ENCODE peak calls at places on chromosomes 5 and 9, in six cellular contexts. H, K, U, I, V and R are unnamed samples.

GRCh38 chr5:80964491-80964890 is 4.3 kb downstream of the RASGRF2 start:
- DNase-seq in I (no peak), K (no peak), V (peak; percentile 31), H (no peak), U (no peak), R (no peak)

GRCh38 chr5:113295111-113295539 is 139.7 kb downstream of the TSSK1B start:
- DNase-seq in K (no peak), V (no peak), H (no peak), U (no peak), I (no peak), R (no peak)

GRCh38 chr5:133113331-133114061 is 61.7 kb downstream of the HSPA4 start:
- DNase-seq in K (no peak), H (no peak), V (peak; percentile 86), U (no peak), I (no peak), R (no peak)

GRCh38 chr9:35540315-35540714 is 50.4 kb downstream of the RUSC2 start:
- DNase-seq in H (no peak), U (no peak), V (peak; percentile 38), I (no peak), K (no peak), R (no peak)

GRCh38 chr9:73259086-73259696 is 107.5 kb downstream of the ANXA1 start:
- DNase-seq in V (no peak), U (no peak), H (no peak), K (no peak), I (no peak), R (no peak)

GRCh38 chr9:134282138-134282650 is 44.1 kb upstream of the RXRA start:
- DNase-seq in H (no peak), V (no peak), U (no peak), I (no peak), K (no peak), R (no peak)

GRCh38 chr9:95095619-95096355 is 221.7 kb downstream of the FANCC start:
- DNase-seq in V (no peak), H (no peak), U (no peak), I (peak; percentile 43), K (no peak), R (no peak)

GRCh38 chr9:21357479-21358290 is 7.0 kb upstream of the IFNA6 start:
- DNase-seq in I (no peak), K (no peak), V (peak; percentile 22), H (no peak), U (peak; percentile 48), R (no peak)

GRCh38 chr9:32526042-32526706 is at the start of gene RIGI:
- DNase-seq in U (peak; percentile 79), K (peak; percentile 93), H (peak; percentile 96), I (peak; percentile 97), V (peak; percentile 93), R (peak; percentile 98)

GRCh38 chr5:122156724-122157325 is 27.5 kb downstream of the ZNF474 start:
- DNase-seq in H (no peak), U (no peak), V (peak; percentile 58), I (no peak), K (no peak), R (no peak)

GRCh38 chr5:113061851-113062631 is 85.4 kb downstream of the DCP2 start:
- DNase-seq in V (peak; percentile 92), U (no peak), K (no peak), H (no peak), I (no peak), R (no peak)

GRCh38 chr5:35152733-35153132 is 77.6 kb downstream of the PRLR start:
- DNase-seq in K (no peak), U (no peak), V (no peak), H (no peak), I (no peak), R (no peak)

GRCh38 chr9:113238202-113238858 is 17.0 kb downstream of the SLC31A1 start:
- DNase-seq in K (no peak), U (no peak), V (no peak), H (no peak), I (no peak), R (no peak)

GRCh38 chr9:75974006-75974766 is 83.7 kb downstream of the PCSK5 start:
- DNase-seq in V (no peak), K (no peak), H (no peak), I (no peak), U (no peak), R (no peak)

GRCh38 chr9:114383866-114384231 is 3.9 kb downstream of the AKNA start:
- DNase-seq in U (peak; percentile 65), V (no peak), K (no peak), H (no peak), I (no peak), R (no peak)

GRCh38 chr5:75214409-75214808 is 22.3 kb downstream of the ANKRD31 start:
- DNase-seq in K (no peak), H (no peak), I (no peak), U (no peak), V (no peak), R (no peak)

GRCh38 chr5:56512314-56512996 is 279.3 kb upstream of the ANKRD55 start:
- DNase-seq in H (no peak), U (no peak), K (no peak), I (no peak), V (no peak), R (peak; percentile 57)

GRCh38 chr5:21919417-21920022 is 933.6 kb downstream of the CDH12 start:
- DNase-seq in I (no peak), U (no peak), V (peak; percentile 25), K (no peak), H (no peak), R (peak; percentile 25)

GRCh38 chr5:55577353-55578060 is 42.7 kb upstream of the PLPP1 start:
- DNase-seq in K (no peak), H (peak; percentile 82), I (no peak), U (no peak), V (peak; percentile 89), R (peak; percentile 73)

GRCh38 chr9:134230942-134231325 is 66.6 kb upstream of the RNU6ATAC start:
- DNase-seq in I (peak; percentile 78), U (no peak), K (peak; percentile 67), H (no peak), V (no peak), R (peak; percentile 21)

GRCh38 chr9:15936316-15936869 is 383.6 kb downstream of the CCDC171 start:
- DNase-seq in V (peak; percentile 86), I (peak; percentile 38), K (no peak), H (no peak), U (no peak), R (no peak)

GRCh38 chr9:93100265-93100636 is 4.2 kb downstream of the CARD19 start:
- DNase-seq in K (peak; percentile 28), U (no peak), H (peak; percentile 53), V (no peak), I (peak; percentile 38), R (no peak)

GRCh38 chr9:93097496-93098205 is 1.6 kb downstream of the CARD19 start:
- DNase-seq in I (peak; percentile 76), U (no peak), H (peak; percentile 66), V (no peak), K (peak; percentile 48), R (no peak)

GRCh38 chr9:93096811-93097382 is 880 bp downstream of the CARD19 start:
- DNase-seq in H (peak; percentile 69), I (no peak), V (no peak), U (no peak), K (no peak), R (peak; percentile 17)

GRCh38 chr9:93099551-93100264 is 3.7 kb downstream of the CARD19 start:
- DNase-seq in I (peak; percentile 80), V (no peak), H (peak; percentile 67), U (no peak), K (peak; percentile 37), R (peak; percentile 30)

DNA sequence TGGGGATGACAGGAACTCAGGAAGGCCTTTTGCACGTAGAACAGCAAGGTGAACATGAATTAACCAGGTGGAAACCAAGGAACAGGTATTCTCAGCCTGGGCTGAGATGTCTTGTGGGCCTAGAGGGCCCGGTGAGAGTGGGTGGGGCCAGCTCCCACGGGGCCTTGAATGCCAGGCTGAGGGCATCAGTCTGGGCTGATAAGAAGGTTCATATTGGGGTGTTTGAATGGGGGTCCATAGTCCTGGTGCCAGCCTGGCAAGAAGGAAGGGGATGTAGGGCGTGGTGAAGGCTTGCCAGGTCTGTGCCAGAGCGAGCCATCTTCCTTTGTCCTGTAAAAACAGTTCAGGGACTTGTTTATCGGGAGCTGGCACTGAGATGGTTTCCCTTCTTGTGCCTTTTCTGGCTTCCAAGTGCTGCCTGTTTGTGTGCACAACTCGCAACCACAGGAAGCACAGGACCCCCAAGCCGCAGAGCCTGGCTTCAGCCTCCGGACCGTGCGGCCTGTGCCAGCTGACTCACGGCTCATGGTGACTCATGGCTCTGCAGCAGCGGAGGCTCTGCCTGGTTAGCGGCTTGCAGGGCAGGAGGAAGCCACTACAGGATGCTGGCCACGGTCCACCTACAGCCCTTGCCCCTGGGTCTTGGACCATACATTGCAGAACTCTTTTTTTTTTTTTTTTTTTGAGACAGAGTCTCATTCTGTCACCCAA is 2.4 kb downstream of the CARD19 start:
- DNase-seq in I (peak; percentile 96), K (peak; percentile 91), V (peak; percentile 99), U (no peak), H (peak; percentile 97), R (peak; percentile 96)
- H3K4me3 ChIP-seq in I (no peak overlapping the region), K (no peak overlapping the region), V (peak overlapping the region; percentile 81), U (peak overlapping the region; percentile 66), H (no peak overlapping the region), R (no peak overlapping the region)

GRCh38 chr9:96382839-96383164 is 709 bp downstream of the SLC35D2 start:
- DNase-seq in V (no peak), H (no peak), I (no peak), U (no peak), K (no peak), R (no peak)
- H3K27ac ChIP-seq in V (peak overlapping the region; percentile 56), H (peak overlapping the region; percentile 88), I (peak overlapping the region; percentile 78), U (no peak overlapping the region), K (peak overlapping the region; percentile 90), R (peak overlapping the region; percentile 90)

GRCh38 chr5:142816577-142816976 is 46.4 kb downstream of the ARHGAP26 start:
- DNase-seq in V (peak; percentile 79), H (no peak), U (no peak), I (no peak), K (no peak), R (peak; percentile 34)

GRCh38 chr5:142817961-142818431 is 47.8 kb downstream of the ARHGAP26 start:
- DNase-seq in H (no peak), I (no peak), K (no peak), V (no peak), U (no peak), R (no peak)

GRCh38 chr5:142819292-142819691 is 49.1 kb downstream of the ARHGAP26 start:
- DNase-seq in H (no peak), I (no peak), K (no peak), V (no peak), U (no peak), R (no peak)

GRCh38 chr5:142815469-142815868 is 45.3 kb downstream of the ARHGAP26 start:
- DNase-seq in U (no peak), K (no peak), H (no peak), I (no peak), V (no peak), R (no peak)

DNA sequence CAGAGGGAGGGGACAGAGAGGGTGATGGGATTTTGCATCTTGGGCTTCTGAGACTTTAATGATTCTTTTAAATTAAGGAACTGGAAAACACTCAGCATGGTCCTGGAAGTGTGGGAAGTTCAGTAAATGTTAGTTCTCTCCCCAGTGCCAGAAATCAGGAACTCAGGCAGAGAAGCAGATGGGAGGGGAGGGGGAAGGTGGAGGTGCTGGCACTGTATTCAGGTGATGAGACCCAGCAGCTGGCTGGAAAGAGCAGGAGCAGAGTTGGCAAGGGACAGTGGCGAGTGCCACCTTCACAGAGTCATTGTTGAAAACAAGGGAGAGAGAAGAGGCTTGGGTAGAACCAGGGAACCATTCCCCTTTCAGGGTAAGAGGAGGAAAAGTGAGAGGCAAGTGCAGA is 46.9 kb downstream of the ARHGAP26 start:
- DNase-seq in H (no peak), K (no peak), U (no peak), V (no peak), I (no peak), R (no peak)
- H3K4me1 ChIP-seq in H (peaks cover 36% of the 10 kb centered on the region), K (peaks cover 2% of the 10 kb centered on the region), U (peaks cover 2% of the 10 kb centered on the region), V (peaks cover 18% of the 10 kb centered on the region), I (peaks cover 20% of the 10 kb centered on the region), R (peaks cover 41% of the 10 kb centered on the region)

GRCh38 chr9:133143639-133144141 is 20.0 kb downstream of the GBGT1 start:
- DNase-seq in V (no peak), I (peak; percentile 74), U (no peak), H (no peak), K (no peak), R (no peak)
- H3K4me3 ChIP-seq in V (peak overlapping the region; percentile 49), I (peak overlapping the region; percentile 49), U (peak overlapping the region; percentile 22), H (no peak overlapping the region), K (peak overlapping the region; percentile 38), R (no peak overlapping the region)